ENCODE peak calls at places on chromosomes 6 and 20, in four cellular contexts. O, M, P and H are unnamed samples.

GRCh38 chr6:44667226-44667625 is 279.7 kb downstream of the CDC5L start:
- DNase-seq in M (peak; percentile 48), P (no peak), O (peak; percentile 91), H (no peak)

GRCh38 chr20:49989234-49990065 is 6.7 kb downstream of the SNAI1 start:
- DNase-seq in O (peak; percentile 75), M (no peak), P (peak; percentile 57), H (peak; percentile 30)

GRCh38 chr6:41691426-41692079 is 43.9 kb downstream of the TFEB start:
- DNase-seq in P (peak; percentile 29), M (no peak), O (no peak), H (no peak)

GRCh38 chr6:3208096-3208774 is 19.2 kb downstream of the TUBB2B start:
- DNase-seq in M (no peak), P (no peak), O (no peak), H (no peak)

GRCh38 chr20:37238426-37238825 is 23.2 kb downstream of the GHRH start:
- DNase-seq in P (no peak), M (no peak), O (no peak), H (no peak)

GRCh38 chr6:46917002-46917401 is 4.7 kb downstream of the ADGRF5 start:
- DNase-seq in P (no peak), O (no peak), M (no peak), H (no peak)

GRCh38 chr6:47414517-47415167 is 62.9 kb upstream of the CD2AP start:
- DNase-seq in M (no peak), O (peak; percentile 37), P (no peak), H (peak; percentile 54)

GRCh38 chr6:47308674-47309325 is 905 bp downstream of the TNFRSF21 start:
- DNase-seq in O (peak; percentile 50), P (peak; percentile 50), M (peak; percentile 37), H (no peak)

GRCh38 chr20:17223553-17223952 is 3.3 kb upstream of the PCSK2 start:
- DNase-seq in M (no peak), P (no peak), O (peak; percentile 20), H (no peak)

GRCh38 chr6:44976677-44977405 is 351.3 kb upstream of the RUNX2 start:
- DNase-seq in M (no peak), O (no peak), P (no peak), H (no peak)

GRCh38 chr6:147559016-147559415 is 50.5 kb downstream of the SAMD5 start:
- DNase-seq in O (peak; percentile 37), P (no peak), M (no peak), H (no peak)

GRCh38 chr20:52103911-52104545 is 87.6 kb downstream of the ZFP64 start:
- DNase-seq in O (peak; percentile 42), M (no peak), P (no peak), H (no peak)

GRCh38 chr20:57803718-57804005 is 93.8 kb upstream of the PMEPA1 start:
- DNase-seq in P (no peak), M (no peak), O (no peak), H (no peak)

GRCh38 chr20:3094848-3095629 is 10.5 kb upstream of the AVP start:
- DNase-seq in P (no peak), M (no peak), O (no peak), H (no peak)

GRCh38 chr6:4860387-4860786 is 84.2 kb downstream of the CDYL start:
- DNase-seq in P (no peak), O (no peak), M (no peak), H (no peak)

GRCh38 chr20:23639490-23639958 is 1.8 kb upstream of the CST3 start:
- DNase-seq in O (no peak), M (no peak), P (no peak), H (no peak)

GRCh38 chr6:34305982-34306702 is 57.3 kb upstream of the SMIM29 start:
- DNase-seq in P (no peak), O (peak; percentile 32), M (no peak), H (no peak)

GRCh38 chr6:148973809-148974208 is 227.0 kb downstream of the UST start:
- DNase-seq in M (no peak), P (no peak), O (peak; percentile 45), H (no peak)

GRCh38 chr6:42168650-42169049 is 4.5 kb upstream of the GUCA1A start:
- DNase-seq in M (no peak), O (no peak), P (no peak), H (no peak)

GRCh38 chr6:33278810-33279209 is 1.9 kb downstream of the B3GALT4 start:
- DNase-seq in O (no peak), P (no peak), M (no peak), H (no peak)

GRCh38 chr6:37641546-37641945 is 56.1 kb downstream of the MDGA1 start:
- DNase-seq in M (no peak), P (no peak), O (no peak), H (no peak)

GRCh38 chr20:14807224-14807623 is 469.8 kb upstream of the FLRT3 start:
- DNase-seq in P (no peak), M (no peak), O (no peak), H (no peak)

GRCh38 chr6:168935628-168936010 is 318.0 kb downstream of the THBS2 start:
- DNase-seq in O (no peak), P (no peak), M (no peak), H (no peak)

GRCh38 chr20:37375227-37375626 is 29.3 kb downstream of the SRC start:
- DNase-seq in O (no peak), P (no peak), M (no peak), H (peak; percentile 62)

GRCh38 chr6:32501016-32501415 is 29.1 kb downstream of the HLA-DRB5 start:
- DNase-seq in O (no peak), P (no peak), M (no peak), H (no peak)

GRCh38 chr20:58458342-58459057 is 56.7 kb downstream of the APCDD1L start:
- DNase-seq in O (peak; percentile 14), M (no peak), P (no peak), H (peak; percentile 75)

GRCh38 chr20:21090738-21091120 is 15.4 kb downstream of the LINC00237 start:
- DNase-seq in P (no peak), O (no peak), M (no peak), H (no peak)
- H3K4me1 ChIP-seq in P (no peaks in the 10 kb centered on the region), O (peaks cover 6% of the 10 kb centered on the region), M (peaks cover 2% of the 10 kb centered on the region), H (peaks cover under 1% of the 10 kb centered on the region)

GRCh38 chr6:145721144-145721543 is 14.2 kb downstream of the EPM2A start:
- DNase-seq in O (no peak), M (no peak), P (no peak), H (no peak)
- H3K4me1 ChIP-seq in O (no peaks in the 10 kb centered on the region), M (no peaks in the 10 kb centered on the region), P (no peaks in the 10 kb centered on the region), H (no peaks in the 10 kb centered on the region)

GRCh38 chr6:150764638-150765456 is 100.7 kb upstream of the MTHFD1L start:
- DNase-seq in M (no peak), O (no peak), P (no peak), H (peak; percentile 50)
- H3K4me1 ChIP-seq in M (peaks cover 19% of the 10 kb centered on the region), O (peaks cover 25% of the 10 kb centered on the region), P (peaks cover 23% of the 10 kb centered on the region), H (peaks cover 80% of the 10 kb centered on the region)

GRCh38 chr6:170152111-170152926 is 138.6 kb downstream of the DLL1 start:
- DNase-seq in M (peak; percentile 20), O (no peak), P (peak; percentile 70), H (no peak)

GRCh38 chr6:170153436-170154319 is 137.2 kb downstream of the DLL1 start:
- DNase-seq in P (peak; percentile 41), M (no peak), O (no peak), H (no peak)

GRCh38 chr6:170150590-170150945 is 140.3 kb downstream of the DLL1 start:
- DNase-seq in M (no peak), P (no peak), O (no peak), H (no peak)

GRCh38 chr6:170151235-170152110 is 139.4 kb downstream of the DLL1 start:
- DNase-seq in P (peak; percentile 50), M (no peak), O (no peak), H (no peak)

DNA sequence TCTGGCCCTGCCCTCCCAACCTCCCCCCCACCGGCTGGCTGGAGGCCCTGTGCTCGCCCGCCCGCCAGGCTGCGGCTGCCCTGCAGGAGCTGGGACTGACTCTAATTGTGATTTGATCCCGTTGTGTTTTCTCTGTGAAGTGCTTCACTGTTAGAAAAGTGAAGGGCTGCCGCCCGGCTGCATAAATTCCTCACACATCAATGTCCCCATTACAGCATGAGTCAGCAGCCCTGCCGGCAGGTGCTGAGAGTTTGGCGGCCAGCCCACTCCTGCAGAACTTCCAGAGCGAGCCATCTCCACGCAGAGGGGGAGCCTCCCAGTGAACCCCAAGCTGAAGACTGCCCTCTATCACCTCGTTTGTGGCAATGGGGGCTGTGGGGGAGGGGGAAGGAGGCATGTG is 137.9 kb downstream of the DLL1 start:
- DNase-seq in M (peak; percentile 62), P (peak; percentile 72), O (peak; percentile 63), H (no peak)
- H3K4me1 ChIP-seq in M (peaks cover 37% of the 10 kb centered on the region), P (peaks cover 27% of the 10 kb centered on the region), O (peaks cover 8% of the 10 kb centered on the region), H (no peaks in the 10 kb centered on the region)